ENCODE peak calls at places on chromosomes 1 and 21, in six cellular contexts. U is stimulated activated CD8-positive, alpha-beta memory T cell treated with anti-CD3 and anti-CD28 coated beads, Interleukin-15, amount 100 ng/mL, for 4 hours; E is endothelial cell; J is astrocyte of the spinal cord; N is AG04449; M is SJSA1. Y is an unnamed sample.

GRCh38 chr1:145985502-145986439 is 10.6 kb downstream of the TXNIP start:
- DNase-seq in N (no peak), M (peak; percentile 88), J (peak; percentile 55), E (no peak), U (no peak), Y (no peak)

GRCh38 chr1:163258181-163258580 is 55.5 kb upstream of the RGS5 start:
- DNase-seq in N (no peak), M (no peak), J (peak; percentile 8), U (no peak), E (no peak), Y (no peak)

GRCh38 chr1:155307247-155307740 is 1.4 kb upstream of the FDPS start:
- DNase-seq in E (no peak), N (no peak), M (peak; percentile 47), J (peak; percentile 20), U (no peak), Y (no peak)

GRCh38 chr1:83706354-83706938 is 292.5 kb downstream of the TTLL7 start:
- DNase-seq in U (no peak), J (no peak), E (no peak), M (no peak), N (no peak), Y (no peak)

GRCh38 chr1:27597511-27598216 is 6.3 kb downstream of the AHDC1 start:
- DNase-seq in E (no peak), N (no peak), U (no peak), J (no peak), M (no peak), Y (no peak)

GRCh38 chr1:235246022-235246948 is 81.7 kb downstream of the ARID4B start:
- DNase-seq in U (no peak), N (no peak), E (no peak), M (no peak), J (no peak), Y (no peak)

GRCh38 chr1:77832889-77833288 is 53.4 kb downstream of the MIGA1 start:
- DNase-seq in U (no peak), N (peak; percentile 96), M (peak; percentile 77), E (no peak), J (peak; percentile 95), Y (no peak)

GRCh38 chr21:44517175-44517899 is 22.7 kb downstream of the KRTAP10-1 start:
- DNase-seq in U (no peak), J (no peak), M (no peak), N (no peak), E (no peak), Y (peak; percentile 45)

GRCh38 chr1:11787251-11787803 is 18.4 kb downstream of the MTHFR start:
- DNase-seq in U (no peak), E (no peak), M (peak; percentile 25), J (peak; percentile 29), N (no peak), Y (peak; percentile 90)

GRCh38 chr1:108955881-108956280 is 7.4 kb downstream of the CLCC1 start:
- DNase-seq in E (no peak), U (no peak), J (no peak), N (no peak), M (no peak), Y (no peak)

GRCh38 chr1:199982606-199983005 is 44.9 kb upstream of the NR5A2 start:
- DNase-seq in J (no peak), E (no peak), U (no peak), M (no peak), N (no peak), Y (no peak)

GRCh38 chr1:31441073-31441472 is 28.1 kb downstream of the SERINC2 start:
- DNase-seq in U (no peak), N (no peak), E (no peak), J (no peak), M (no peak), Y (no peak)

GRCh38 chr1:185645686-185646085 is 88.5 kb upstream of the HMCN1 start:
- DNase-seq in E (no peak), U (no peak), J (peak; percentile 21), N (no peak), M (no peak), Y (no peak)

GRCh38 chr1:108107658-108108057 is 92.5 kb downstream of the SLC25A24 start:
- DNase-seq in N (peak; percentile 29), J (peak; percentile 38), M (peak; percentile 28), E (no peak), U (no peak), Y (no peak)

GRCh38 chr1:184061396-184062003 is 10.0 kb downstream of the TSEN15 start:
- DNase-seq in E (no peak), N (peak; percentile 82), J (peak; percentile 75), M (peak; percentile 91), U (no peak), Y (no peak)

GRCh38 chr1:20640183-20640597 is 6.9 kb downstream of the PINK1 start:
- DNase-seq in E (peak; percentile 59), M (peak; percentile 56), N (no peak), J (peak; percentile 52), U (peak; percentile 24), Y (no peak)

GRCh38 chr1:59434336-59434735 is 137.4 kb downstream of the FGGY start:
- DNase-seq in U (no peak), J (no peak), M (peak; percentile 92), N (no peak), E (no peak), Y (no peak)

GRCh38 chr1:230422221-230422981 is 3.7 kb downstream of the PGBD5 start:
- DNase-seq in N (no peak), U (no peak), J (no peak), M (no peak), E (no peak), Y (no peak)

GRCh38 chr1:151888972-151889570 is 20.2 kb downstream of the THEM4 start:
- DNase-seq in N (no peak), J (no peak), U (no peak), E (no peak), M (no peak), Y (no peak)

GRCh38 chr1:192235127-192235526 is 76.9 kb downstream of the RGS18 start:
- DNase-seq in E (no peak), N (peak; percentile 5), U (no peak), M (no peak), J (peak; percentile 64), Y (no peak)

GRCh38 chr1:218414060-218414728 is 69.1 kb downstream of the TGFB2 start:
- DNase-seq in N (no peak), E (no peak), M (no peak), U (no peak), J (no peak), Y (no peak)

GRCh38 chr1:3369437-3370076 is 84.9 kb upstream of the ARHGEF16 start:
- DNase-seq in N (peak; percentile 83), U (no peak), J (peak; percentile 92), E (no peak), M (no peak), Y (no peak)

GRCh38 chr1:175278729-175279128 is 86.2 kb upstream of the KIAA0040 start:
- DNase-seq in N (no peak), M (no peak), J (no peak), E (no peak), U (no peak), Y (no peak)

GRCh38 chr1:38651669-38652068 is 207.9 kb downstream of the RRAGC start:
- DNase-seq in E (no peak), M (no peak), N (no peak), J (no peak), U (no peak), Y (no peak)

GRCh38 chr1:212401838-212402582 is 12.7 kb downstream of the PACC1 start:
- DNase-seq in N (no peak), J (peak; percentile 6), M (peak; percentile 9), U (no peak), E (no peak), Y (no peak)